ENCODE peak calls at places on chromosomes 13 and 19, in nine cellular contexts. One of them, this sample, is unnamed.

GRCh38 chr13:101915755-101916107 is 463.3 kb downstream of the ITGBL1 start:
- DNase-seq in OCI-LY7: no peak
- DNase-seq in AML-193: no peak
- DNase-seq in stimulated activated CD8-positive, alpha-beta memory T cell treated with anti-CD3 and anti-CD28 coated beads, Interleukin-7, amount 100 ng/mL, for 1 hour: no peak
- DNase-seq in fibroblast of lung: no peak
- DNase-seq in GM04503: no peak
- DNase-seq in substantia nigra: no peak
- DNase-seq in SK-N-DZ: peak
- DNase-seq in endodermal cell: no peak
- DNase-seq in this sample: no peak

GRCh38 chr13:49653478-49653877 is 25.2 kb downstream of the ARL11 start:
- DNase-seq in substantia nigra: no peak
- DNase-seq in SK-N-DZ: no peak
- DNase-seq in endodermal cell: no peak
- DNase-seq in GM04503: no peak
- DNase-seq in OCI-LY7: no peak
- DNase-seq in stimulated activated CD8-positive, alpha-beta memory T cell treated with anti-CD3 and anti-CD28 coated beads, Interleukin-7, amount 100 ng/mL, for 1 hour: no peak
- DNase-seq in AML-193: no peak
- DNase-seq in fibroblast of lung: no peak
- DNase-seq in this sample: no peak

GRCh38 chr19:38898788-38899446 is 501 bp downstream of the SIRT2 start:
- DNase-seq in GM04503: no peak
- DNase-seq in substantia nigra: no peak
- DNase-seq in stimulated activated CD8-positive, alpha-beta memory T cell treated with anti-CD3 and anti-CD28 coated beads, Interleukin-7, amount 100 ng/mL, for 1 hour: no peak
- DNase-seq in AML-193: no peak
- DNase-seq in fibroblast of lung: peak
- DNase-seq in OCI-LY7: peak
- DNase-seq in SK-N-DZ: no peak
- DNase-seq in endodermal cell: no peak
- DNase-seq in this sample: no peak

GRCh38 chr19:782195-783043 is 14.8 kb upstream of the PTBP1 start:
- DNase-seq in endodermal cell: peak
- DNase-seq in AML-193: no peak
- DNase-seq in substantia nigra: no peak
- DNase-seq in SK-N-DZ: no peak
- DNase-seq in stimulated activated CD8-positive, alpha-beta memory T cell treated with anti-CD3 and anti-CD28 coated beads, Interleukin-7, amount 100 ng/mL, for 1 hour: no peak
- DNase-seq in fibroblast of lung: peak
- DNase-seq in OCI-LY7: no peak
- DNase-seq in GM04503: peak
- DNase-seq in this sample: no peak

GRCh38 chr19:10979950-10980349 is 19.1 kb downstream of the SMARCA4 start:
- DNase-seq in GM04503: no peak
- DNase-seq in AML-193: no peak
- DNase-seq in OCI-LY7: peak
- DNase-seq in SK-N-DZ: no peak
- DNase-seq in stimulated activated CD8-positive, alpha-beta memory T cell treated with anti-CD3 and anti-CD28 coated beads, Interleukin-7, amount 100 ng/mL, for 1 hour: no peak
- DNase-seq in substantia nigra: peak
- DNase-seq in endodermal cell: no peak
- DNase-seq in fibroblast of lung: peak
- DNase-seq in this sample: no peak

GRCh38 chr19:52226652-52227051 is 36.8 kb downstream of the PPP2R1A start:
- DNase-seq in OCI-LY7: no peak
- DNase-seq in stimulated activated CD8-positive, alpha-beta memory T cell treated with anti-CD3 and anti-CD28 coated beads, Interleukin-7, amount 100 ng/mL, for 1 hour: no peak
- DNase-seq in fibroblast of lung: no peak
- DNase-seq in substantia nigra: no peak
- DNase-seq in AML-193: no peak
- DNase-seq in endodermal cell: no peak
- DNase-seq in SK-N-DZ: no peak
- DNase-seq in GM04503: no peak
- DNase-seq in this sample: no peak

GRCh38 chr19:55674459-55674840 is 576 bp upstream of the EPN1 start:
- DNase-seq in stimulated activated CD8-positive, alpha-beta memory T cell treated with anti-CD3 and anti-CD28 coated beads, Interleukin-7, amount 100 ng/mL, for 1 hour: no peak
- DNase-seq in AML-193: no peak
- DNase-seq in substantia nigra: no peak
- DNase-seq in OCI-LY7: no peak
- DNase-seq in SK-N-DZ: no peak
- DNase-seq in fibroblast of lung: no peak
- DNase-seq in endodermal cell: peak
- DNase-seq in GM04503: no peak
- DNase-seq in this sample: no peak

GRCh38 chr19:13887529-13887928 is 10.6 kb downstream of the NANOS3 start:
- DNase-seq in fibroblast of lung: no peak
- DNase-seq in endodermal cell: no peak
- DNase-seq in stimulated activated CD8-positive, alpha-beta memory T cell treated with anti-CD3 and anti-CD28 coated beads, Interleukin-7, amount 100 ng/mL, for 1 hour: no peak
- DNase-seq in GM04503: no peak
- DNase-seq in SK-N-DZ: no peak
- DNase-seq in substantia nigra: no peak
- DNase-seq in OCI-LY7: no peak
- DNase-seq in AML-193: no peak
- DNase-seq in this sample: no peak

GRCh38 chr19:2774953-2775555 is 8.0 kb downstream of the SGTA start:
- DNase-seq in endodermal cell: no peak
- DNase-seq in SK-N-DZ: no peak
- DNase-seq in substantia nigra: peak
- DNase-seq in OCI-LY7: no peak
- DNase-seq in stimulated activated CD8-positive, alpha-beta memory T cell treated with anti-CD3 and anti-CD28 coated beads, Interleukin-7, amount 100 ng/mL, for 1 hour: no peak
- DNase-seq in AML-193: no peak
- DNase-seq in fibroblast of lung: no peak
- DNase-seq in GM04503: no peak
- DNase-seq in this sample: no peak

GRCh38 chr13:36736119-36736726 is 62.4 kb downstream of the SERTM1 start:
- DNase-seq in fibroblast of lung: peak
- DNase-seq in OCI-LY7: peak
- DNase-seq in endodermal cell: peak
- DNase-seq in SK-N-DZ: peak
- DNase-seq in GM04503: no peak
- DNase-seq in stimulated activated CD8-positive, alpha-beta memory T cell treated with anti-CD3 and anti-CD28 coated beads, Interleukin-7, amount 100 ng/mL, for 1 hour: no peak
- DNase-seq in AML-193: peak
- DNase-seq in substantia nigra: peak
- DNase-seq in this sample: peak

GRCh38 chr19:12996542-12997094 is 1.3 kb downstream of the NFIX start:
- DNase-seq in fibroblast of lung: peak
- DNase-seq in endodermal cell: peak
- DNase-seq in GM04503: no peak
- DNase-seq in SK-N-DZ: no peak
- DNase-seq in AML-193: peak
- DNase-seq in OCI-LY7: no peak
- DNase-seq in stimulated activated CD8-positive, alpha-beta memory T cell treated with anti-CD3 and anti-CD28 coated beads, Interleukin-7, amount 100 ng/mL, for 1 hour: no peak
- DNase-seq in substantia nigra: peak
- DNase-seq in this sample: peak

GRCh38 chr19:51324082-51324481 is 12.6 kb downstream of the IGLON5 start:
- DNase-seq in substantia nigra: no peak
- DNase-seq in endodermal cell: no peak
- DNase-seq in stimulated activated CD8-positive, alpha-beta memory T cell treated with anti-CD3 and anti-CD28 coated beads, Interleukin-7, amount 100 ng/mL, for 1 hour: no peak
- DNase-seq in SK-N-DZ: no peak
- DNase-seq in OCI-LY7: no peak
- DNase-seq in AML-193: no peak
- DNase-seq in fibroblast of lung: no peak
- DNase-seq in GM04503: no peak
- DNase-seq in this sample: no peak

GRCh38 chr19:934197-934840 is 8.5 kb downstream of the ARID3A start:
- DNase-seq in GM04503: no peak
- DNase-seq in OCI-LY7: no peak
- DNase-seq in endodermal cell: no peak
- DNase-seq in AML-193: no peak
- DNase-seq in substantia nigra: no peak
- DNase-seq in SK-N-DZ: no peak
- DNase-seq in stimulated activated CD8-positive, alpha-beta memory T cell treated with anti-CD3 and anti-CD28 coated beads, Interleukin-7, amount 100 ng/mL, for 1 hour: no peak
- DNase-seq in fibroblast of lung: no peak
- DNase-seq in this sample: no peak

GRCh38 chr13:46839399-46839798 is 42.4 kb upstream of the ESD start:
- DNase-seq in endodermal cell: no peak
- DNase-seq in SK-N-DZ: no peak
- DNase-seq in stimulated activated CD8-positive, alpha-beta memory T cell treated with anti-CD3 and anti-CD28 coated beads, Interleukin-7, amount 100 ng/mL, for 1 hour: no peak
- DNase-seq in substantia nigra: no peak
- DNase-seq in OCI-LY7: no peak
- DNase-seq in GM04503: no peak
- DNase-seq in fibroblast of lung: no peak
- DNase-seq in AML-193: no peak
- DNase-seq in this sample: no peak

GRCh38 chr13:61128850-61129645 is 286.6 kb downstream of the PCDH20 start:
- DNase-seq in GM04503: no peak
- DNase-seq in substantia nigra: no peak
- DNase-seq in stimulated activated CD8-positive, alpha-beta memory T cell treated with anti-CD3 and anti-CD28 coated beads, Interleukin-7, amount 100 ng/mL, for 1 hour: no peak
- DNase-seq in AML-193: no peak
- DNase-seq in SK-N-DZ: no peak
- DNase-seq in endodermal cell: no peak
- DNase-seq in fibroblast of lung: no peak
- DNase-seq in OCI-LY7: no peak
- DNase-seq in this sample: no peak

GRCh38 chr19:51921949-51922348 is 5.3 kb upstream of the ZNF613 start:
- DNase-seq in endodermal cell: peak
- DNase-seq in OCI-LY7: peak
- DNase-seq in stimulated activated CD8-positive, alpha-beta memory T cell treated with anti-CD3 and anti-CD28 coated beads, Interleukin-7, amount 100 ng/mL, for 1 hour: no peak
- DNase-seq in GM04503: no peak
- DNase-seq in fibroblast of lung: no peak
- DNase-seq in AML-193: no peak
- DNase-seq in substantia nigra: no peak
- DNase-seq in SK-N-DZ: no peak
- DNase-seq in this sample: no peak